ENCODE peak calls at places on chromosomes 11 and 22, in four cellular contexts. R is upper lobe of right lung; X is CD4-positive, CD25-positive, alpha-beta regulatory T cell; M is MM.1S. Y is an unnamed sample.

GRCh38 chr11:6225896-6226295 is 8.5 kb downstream of the FHIP1B start:
- DNase-seq in R (no peak), X (no peak), M (no peak), Y (no peak)

GRCh38 chr11:21405403-21405802 is 736.0 kb downstream of the NELL1 start:
- DNase-seq in R (no peak), X (no peak), M (no peak), Y (no peak)

GRCh38 chr11:119999220-119999619 is 138.7 kb downstream of the TRIM29 start:
- DNase-seq in R (no peak), X (peak; percentile 1), M (no peak), Y (no peak)

GRCh38 chr11:70603756-70604211 is 205.5 kb downstream of the CTTN start:
- DNase-seq in R (no peak), X (no peak), M (no peak), Y (no peak)

GRCh38 chr22:50308597-50308935 is 1.1 kb upstream of the PLXNB2 start:
- DNase-seq in R (peak; percentile 92), X (no peak), M (no peak), Y (no peak)

GRCh38 chr11:65492637-65493366 is 6.0 kb upstream of the MALAT1 start:
- DNase-seq in R (peak; percentile 78), X (no peak), M (no peak), Y (no peak)

GRCh38 chr11:74141274-74141695 is 29.5 kb downstream of the C2CD3 start:
- DNase-seq in R (no peak), X (no peak), M (no peak), Y (no peak)

GRCh38 chr11:36672815-36673450 is 74.9 kb upstream of the RAG2 start:
- DNase-seq in R (no peak), X (peak; percentile 38), M (peak; percentile 31), Y (peak; percentile 37)

GRCh38 chr11:79412761-79413160 is 28.1 kb downstream of the TENM4 start:
- DNase-seq in R (no peak), X (no peak), M (no peak), Y (no peak)

GRCh38 chr11:73325036-73325981 is 17.2 kb downstream of the ARHGEF17 start:
- DNase-seq in R (no peak), X (no peak), M (no peak), Y (no peak)

GRCh38 chr22:31126869-31127175 is 4.1 kb downstream of the INPP5J start:
- DNase-seq in R (no peak), X (no peak), M (no peak), Y (no peak)

GRCh38 chr22:17780116-17780740 is 6.0 kb upstream of the BID start:
- DNase-seq in R (no peak), X (no peak), M (no peak), Y (no peak)

GRCh38 chr11:62546937-62547625 is 475 bp upstream of the AHNAK start:
- DNase-seq in R (no peak), X (no peak), M (no peak), Y (no peak)

GRCh38 chr11:60657880-60658279 is 41.5 kb upstream of the MS4A8 start:
- DNase-seq in R (no peak), X (no peak), M (no peak), Y (no peak)

GRCh38 chr11:123381817-123382554 is 48.1 kb upstream of the GRAMD1B start:
- DNase-seq in R (no peak), X (peak; percentile 88), M (peak; percentile 61), Y (no peak)

GRCh38 chr22:50176850-50177536 is 6.5 kb downstream of the PANX2 start:
- DNase-seq in R (no peak), X (no peak), M (no peak), Y (no peak)

GRCh38 chr11:115198301-115198700 is 305.9 kb downstream of the CADM1 start:
- DNase-seq in R (no peak), X (no peak), M (no peak), Y (no peak)

GRCh38 chr11:326842-327580 is 6.4 kb upstream of the IFITM3 start:
- DNase-seq in R (peak; percentile 83), X (peak; percentile 74), M (no peak), Y (peak; percentile 68)
- H3K4me3 ChIP-seq in R (peak overlapping the region; percentile 15), X (peak overlapping the region; percentile 7), M (no peak overlapping the region), Y (peak overlapping the region; percentile 37)

DNA sequence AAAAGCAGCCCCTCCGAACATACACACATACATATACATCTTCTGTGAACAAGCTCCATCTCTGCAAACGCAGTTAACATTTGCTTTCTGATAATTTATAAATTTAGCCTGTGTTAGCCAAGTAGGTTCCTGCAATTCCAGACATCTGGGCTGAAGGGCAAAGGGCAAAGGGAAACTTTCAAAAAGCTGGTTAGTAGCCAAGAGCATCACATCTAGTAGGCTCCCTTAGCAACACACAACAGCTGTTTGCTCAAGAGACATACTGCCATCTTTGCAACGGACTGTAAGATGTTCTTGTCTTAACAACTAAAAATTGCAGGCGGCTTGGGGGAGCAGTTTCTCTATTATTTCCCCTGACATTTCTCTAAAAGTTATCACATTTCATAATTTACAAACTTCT is 134.9 kb downstream of the RBFOX2 start:
- DNase-seq in R (no peak), X (no peak), M (no peak), Y (no peak)
- H3K4me3 ChIP-seq in R (no peak overlapping the region), X (no peak overlapping the region), M (no peak overlapping the region), Y (no peak overlapping the region)

DNA sequence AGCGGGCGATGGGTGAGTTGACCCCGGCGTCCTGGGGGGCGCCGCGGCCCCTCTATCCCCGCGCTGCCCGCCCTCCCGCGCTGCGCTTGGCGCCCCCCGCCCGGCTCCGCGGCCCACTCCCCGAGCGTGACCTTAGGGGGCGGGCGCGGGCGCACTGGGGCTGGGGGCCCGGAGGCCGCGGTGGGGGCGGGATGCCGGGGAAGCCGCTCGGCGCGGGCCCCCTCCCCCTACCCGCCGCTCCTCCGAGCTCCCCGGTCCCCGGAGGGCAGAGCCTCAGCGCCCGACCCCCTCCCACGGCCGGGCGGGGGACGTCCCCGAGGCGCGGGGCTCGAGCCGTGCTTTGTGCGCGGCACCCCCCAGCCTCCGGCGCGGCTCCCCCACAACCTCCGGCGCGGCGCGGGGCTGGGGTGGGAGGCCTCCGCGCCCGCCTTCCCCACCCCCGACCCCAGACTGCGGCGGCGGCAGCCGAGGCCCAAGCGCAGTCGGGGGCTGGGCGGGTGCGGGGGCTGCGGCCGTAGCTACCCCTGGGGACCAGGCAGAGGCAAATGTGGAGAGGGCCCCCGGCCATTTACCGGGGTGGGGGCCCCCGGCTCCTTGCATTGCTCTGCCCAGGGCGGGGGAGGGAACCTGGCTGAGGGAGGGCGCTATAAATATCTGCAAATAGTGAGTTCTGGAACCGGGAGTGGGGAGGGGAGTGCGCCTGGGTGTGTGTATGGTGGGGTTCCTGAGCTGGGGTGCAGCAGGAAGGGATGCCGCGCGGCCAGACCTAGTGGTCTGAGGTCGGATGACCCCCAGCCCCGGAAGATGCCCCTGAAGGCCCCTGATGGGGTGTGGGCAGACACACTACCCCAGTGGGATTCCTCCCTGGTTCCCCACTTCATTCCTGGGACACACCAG is 982 bp downstream of the MGAT3 start:
- DNase-seq in R (no peak), X (no peak), M (no peak), Y (no peak)
- H3K4me3 ChIP-seq in R (peak overlapping the region; percentile 48), X (no peak overlapping the region), M (no peak overlapping the region), Y (no peak overlapping the region)

GRCh38 chr11:14065692-14066091 is 103.2 kb downstream of the SPON1 start:
- DNase-seq in R (no peak), X (no peak), M (no peak), Y (no peak)
- H3K4me3 ChIP-seq in R (no peak overlapping the region), X (no peak overlapping the region), M (no peak overlapping the region), Y (no peak overlapping the region)

DNA sequence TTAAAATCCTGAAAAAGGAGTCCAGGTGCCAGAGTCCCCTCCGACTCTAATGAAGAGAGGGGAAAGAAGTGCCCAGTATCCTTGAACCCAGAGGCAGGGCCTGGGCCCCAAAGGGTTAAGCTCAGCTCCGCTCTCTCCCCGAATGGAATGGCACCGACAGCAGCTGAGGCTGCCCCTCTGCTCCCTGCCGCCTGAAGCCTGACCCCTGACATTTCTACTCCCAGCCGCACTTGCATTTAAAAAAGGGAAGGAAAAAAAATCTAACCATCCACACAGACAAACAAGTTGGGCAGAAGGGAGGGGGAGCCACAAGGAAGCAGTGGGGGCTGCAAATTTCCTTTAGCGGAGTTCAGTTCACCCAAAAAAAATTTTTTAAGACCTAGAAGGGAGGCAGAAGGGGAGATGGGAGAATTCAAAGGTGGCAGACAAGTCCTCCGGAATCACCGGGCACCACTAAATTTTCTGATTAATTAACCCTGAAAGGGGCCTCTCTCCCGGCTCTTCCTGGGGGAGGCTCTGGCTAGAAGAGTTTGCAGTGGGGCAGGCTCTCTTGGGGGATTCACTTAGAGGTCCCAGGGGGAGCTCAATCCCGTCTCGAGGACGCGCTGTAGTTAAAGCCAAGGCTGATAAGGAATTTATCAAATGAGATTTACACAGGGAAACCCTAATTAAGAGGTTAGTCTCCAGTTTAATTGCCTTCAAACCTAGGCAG is 25.7 kb downstream of the MN1 start:
- DNase-seq in R (no peak), X (no peak), M (no peak), Y (no peak)
- H3K4me3 ChIP-seq in R (no peak overlapping the region), X (no peak overlapping the region), M (no peak overlapping the region), Y (no peak overlapping the region)

DNA sequence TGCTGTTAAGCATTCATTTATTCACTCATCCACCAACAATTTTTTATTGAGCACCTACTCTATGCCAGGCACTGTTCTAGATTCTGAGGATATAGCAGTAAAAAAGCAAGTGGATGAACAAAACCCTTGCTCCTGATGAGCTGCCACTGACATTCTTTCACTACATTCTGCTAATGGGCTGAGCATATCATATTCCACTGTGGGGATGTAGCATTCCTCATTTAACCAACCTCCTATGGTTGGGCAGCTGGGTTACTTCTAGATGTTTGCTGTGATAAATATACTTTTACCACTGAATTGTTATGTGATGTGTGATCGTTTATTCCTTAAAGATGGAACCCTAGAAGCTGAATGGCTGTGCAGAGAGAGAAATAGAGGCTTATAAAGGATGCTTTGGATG is 176.9 kb downstream of the MN1 start:
- DNase-seq in R (no peak), X (no peak), M (no peak), Y (no peak)
- H3K4me3 ChIP-seq in R (no peak overlapping the region), X (no peak overlapping the region), M (no peak overlapping the region), Y (no peak overlapping the region)

GRCh38 chr11:46116007-46116711 is 5.1 kb downstream of the PHF21A start:
- DNase-seq in R (no peak), X (no peak), M (peak; percentile 54), Y (no peak)

GRCh38 chr11:46114378-46114777 is 6.9 kb downstream of the PHF21A start:
- DNase-seq in R (no peak), X (no peak), M (no peak), Y (no peak)

GRCh38 chr11:46112961-46113617 is 8.2 kb downstream of the PHF21A start:
- DNase-seq in R (no peak), X (peak; percentile 79), M (peak; percentile 61), Y (peak; percentile 67)

GRCh38 chr11:46117842-46118241 is 3.4 kb downstream of the PHF21A start:
- DNase-seq in R (no peak), X (peak; percentile 29), M (no peak), Y (no peak)

GRCh38 chr11:46114961-46115360 is 6.3 kb downstream of the PHF21A start:
- DNase-seq in R (no peak), X (no peak), M (no peak), Y (no peak)
- H3K4me3 ChIP-seq in R (no peak overlapping the region), X (peak overlapping the region; percentile 92), M (no peak overlapping the region), Y (no peak overlapping the region)

GRCh38 chr11:20032577-20033265 is 127.6 kb downstream of the DBX1 start:
- DNase-seq in R (no peak), X (no peak), M (no peak), Y (no peak)
- H3K4me3 ChIP-seq in R (no peak overlapping the region), X (no peak overlapping the region), M (no peak overlapping the region), Y (no peak overlapping the region)

GRCh38 chr22:44261861-44262595 is 50.7 kb downstream of the SHISAL1 start:
- DNase-seq in R (peak; percentile 54), X (no peak), M (no peak), Y (no peak)
- H3K4me3 ChIP-seq in R (no peak overlapping the region), X (no peak overlapping the region), M (no peak overlapping the region), Y (no peak overlapping the region)